ENCODE peak calls at places on chromosomes 3 and 15, in eight cellular contexts. P, J, E, X, S, V, Y and F are unnamed samples.
A peak's percentile ranks its signal among the peaks of the same experiment; 100 is the strongest.

GRCh38 chr15:76470691-76471090 is 134.1 kb downstream of the ISL2 start:
- DNase-seq in P (no peak), J (no peak), E (no peak), X (no peak), S (no peak), V (no peak), Y (no peak), F (no peak)

GRCh38 chr3:68931406-68932149 is 769 bp downstream of the TAFA4 start:
- DNase-seq in P (no peak), J (no peak), E (no peak), X (no peak), S (no peak), V (no peak), Y (peak; percentile 48), F (no peak)

GRCh38 chr3:139538733-139539132 is 809 bp downstream of the RBP1 start:
- DNase-seq in P (peak; percentile 30), J (no peak), E (no peak), X (peak; percentile 74), S (peak; percentile 69), V (no peak), Y (peak; percentile 39), F (peak; percentile 81)

GRCh38 chr3:105836533-105836932 is 32.3 kb downstream of the CBLB start:
- DNase-seq in P (peak; percentile 12), J (no peak), E (no peak), X (no peak), S (no peak), V (no peak), Y (no peak), F (no peak)

GRCh38 chr3:124172297-124172696 is 180.4 kb upstream of the ROPN1 start:
- DNase-seq in P (no peak), J (no peak), E (no peak), X (no peak), S (no peak), V (no peak), Y (no peak), F (no peak)

GRCh38 chr3:53606793-53607192 is 112.4 kb downstream of the CACNA1D start:
- DNase-seq in P (no peak), J (no peak), E (no peak), X (no peak), S (no peak), V (no peak), Y (no peak), F (no peak)

GRCh38 chr3:194571491-194571941 is 61.7 kb downstream of the TMEM44 start:
- DNase-seq in P (peak; percentile 48), J (no peak), E (no peak), X (no peak), S (no peak), V (no peak), Y (no peak), F (no peak)

GRCh38 chr15:35838422-35839150 is 292.6 kb upstream of the DPH6 start:
- DNase-seq in P (no peak), J (no peak), E (no peak), X (no peak), S (no peak), V (no peak), Y (peak; percentile 11), F (no peak)

GRCh38 chr15:69848551-69849231 is 249.0 kb downstream of the TLE3 start:
- DNase-seq in P (no peak), J (no peak), E (no peak), X (no peak), S (no peak), V (no peak), Y (no peak), F (no peak)

GRCh38 chr3:49792371-49793150 is 6.2 kb upstream of the IP6K1 start:
- DNase-seq in P (no peak), J (no peak), E (no peak), X (peak; percentile 25), S (no peak), V (no peak), Y (no peak), F (peak; percentile 41)

GRCh38 chr3:49793486-49794085 is 6.1 kb downstream of the CDHR4 start:
- DNase-seq in P (no peak), J (no peak), E (no peak), X (no peak), S (no peak), V (no peak), Y (no peak), F (peak; percentile 40)

GRCh38 chr3:49791571-49791970 is 5.2 kb upstream of the IP6K1 start:
- DNase-seq in P (no peak), J (no peak), E (no peak), X (peak; percentile 6), S (no peak), V (no peak), Y (no peak), F (peak; percentile 33)

GRCh38 chr3:49794431-49794830 is 5.2 kb downstream of the CDHR4 start:
- DNase-seq in P (no peak), J (no peak), E (no peak), X (no peak), S (no peak), V (no peak), Y (no peak), F (no peak)

DNA sequence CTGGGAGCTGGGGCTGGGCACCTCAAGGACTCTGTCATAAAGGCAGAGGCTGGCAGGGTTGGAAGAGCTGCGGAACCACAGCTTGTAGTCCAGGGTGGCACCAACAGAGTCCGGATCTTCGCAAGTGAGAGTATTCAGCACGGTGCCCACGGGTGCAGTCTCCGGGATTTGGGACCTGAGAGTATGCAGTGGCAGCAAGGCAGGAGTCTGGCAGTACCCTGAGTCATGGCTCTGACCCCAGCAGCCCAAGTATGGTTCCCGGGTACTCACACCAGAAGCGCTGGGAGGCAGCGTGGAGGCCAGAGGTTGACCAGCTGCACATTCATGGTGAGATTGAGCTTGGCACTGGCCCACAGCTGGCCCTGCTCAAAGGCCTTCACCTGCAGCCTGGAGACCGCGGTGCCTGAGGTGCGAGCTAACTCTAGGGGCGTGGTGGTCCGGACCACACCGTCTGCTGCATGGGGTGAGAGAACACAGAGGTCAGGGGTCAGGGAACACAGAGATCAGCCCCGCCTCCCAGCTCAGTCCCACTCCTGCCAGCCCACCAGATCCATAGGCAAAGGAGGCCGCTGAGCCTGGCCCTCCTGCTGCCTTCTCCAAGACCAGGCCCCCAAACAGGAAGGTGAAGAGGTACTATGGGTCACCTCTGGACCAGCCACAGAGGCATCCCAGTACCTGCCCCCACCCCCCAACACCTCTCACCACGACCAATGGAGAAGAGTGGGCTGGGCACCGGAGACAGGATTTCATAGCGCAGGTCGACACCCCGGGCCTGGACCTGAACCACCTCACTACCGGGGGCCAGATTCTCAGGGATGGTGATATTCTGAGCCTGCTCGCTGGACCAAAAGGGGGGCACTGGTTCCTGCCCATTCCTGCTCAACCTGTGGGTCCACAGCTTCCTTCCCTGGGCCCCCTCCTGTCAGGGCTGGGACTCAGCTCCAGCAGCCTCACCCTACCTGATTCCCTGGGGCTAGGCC is 4.5 kb downstream of the CDHR4 start:
- DNase-seq in P (no peak), J (no peak), E (no peak), X (no peak), S (no peak), V (no peak), Y (no peak), F (no peak)
- H3K4me3 ChIP-seq in P (no peak overlapping the region), J (no peak overlapping the region), E (no peak overlapping the region), X (no peak overlapping the region), S (no peak overlapping the region), V (no peak overlapping the region), Y (no peak overlapping the region), F (no peak overlapping the region)

DNA sequence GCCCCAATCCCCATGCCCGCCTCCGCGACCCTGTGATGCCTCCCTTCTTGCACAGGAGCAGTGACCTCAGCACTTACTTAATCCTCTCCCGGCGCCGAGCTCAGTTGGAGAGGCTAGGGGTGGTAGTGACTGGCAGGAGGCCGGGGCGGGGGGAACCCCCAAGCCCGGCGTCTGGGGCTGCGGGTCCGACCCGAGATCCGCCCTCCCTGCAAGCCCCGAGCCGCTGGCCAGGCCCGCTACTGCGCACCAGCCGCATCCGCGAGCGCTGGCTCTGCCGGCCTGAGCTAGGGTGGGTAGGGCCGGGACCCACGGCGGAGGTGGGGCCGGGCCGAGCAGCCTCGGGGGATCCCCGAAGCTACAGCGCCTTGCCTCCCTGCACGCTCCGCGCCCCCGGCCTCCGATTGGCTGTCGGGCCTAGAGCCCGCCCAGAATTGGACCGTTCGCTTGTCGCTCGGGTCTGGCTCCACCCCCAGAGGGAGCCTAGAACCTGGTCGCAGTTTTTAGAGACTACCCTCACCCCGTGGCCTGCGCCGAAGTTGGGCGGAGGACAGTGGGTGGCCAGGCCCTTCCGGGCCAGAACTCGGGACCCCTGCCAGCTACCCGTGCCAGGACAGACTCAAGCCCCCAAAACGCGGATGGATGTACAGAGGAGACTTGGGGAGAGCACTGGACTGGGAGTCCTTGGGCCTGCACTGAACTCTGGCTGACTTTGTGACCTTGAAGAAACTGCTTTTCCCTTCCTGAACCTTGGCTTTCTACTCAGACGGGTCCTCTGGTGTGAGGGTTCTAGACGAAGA is at the start of gene C3orf18:
- DNase-seq in P (peak; percentile 95), J (peak; percentile 52), E (peak; percentile 93), X (peak; percentile 97), S (peak; percentile 96), V (peak; percentile 83), Y (peak; percentile 96), F (peak; percentile 97)
- H3K4me1 ChIP-seq in P (peaks cover 65% of the 10 kb centered on the region), J (peaks cover 32% of the 10 kb centered on the region), E (peaks cover 10% of the 10 kb centered on the region), X (no peaks in the 10 kb centered on the region), S (peaks cover 11% of the 10 kb centered on the region), V (peaks cover 3% of the 10 kb centered on the region), Y (peaks cover 13% of the 10 kb centered on the region), F (no peaks in the 10 kb centered on the region)

GRCh38 chr15:90648137-90649070 is 68.7 kb upstream of the BLM start:
- DNase-seq in P (peak; percentile 82), J (no peak), E (peak; percentile 79), X (peak; percentile 90), S (peak; percentile 67), V (peak; percentile 68), Y (peak; percentile 79), F (peak; percentile 93)

GRCh38 chr15:90646662-90647305 is 70.4 kb upstream of the BLM start:
- DNase-seq in P (no peak), J (no peak), E (no peak), X (no peak), S (no peak), V (no peak), Y (no peak), F (peak; percentile 59)

GRCh38 chr15:90650956-90651689 is 66.0 kb upstream of the BLM start:
- DNase-seq in P (no peak), J (no peak), E (no peak), X (no peak), S (no peak), V (no peak), Y (peak; percentile 17), F (no peak)

GRCh38 chr15:90647326-90647725 is 69.8 kb upstream of the BLM start:
- DNase-seq in P (no peak), J (no peak), E (no peak), X (no peak), S (no peak), V (no peak), Y (no peak), F (peak; percentile 54)

GRCh38 chr15:90650117-90650955 is 66.8 kb upstream of the BLM start:
- DNase-seq in P (no peak), J (no peak), E (no peak), X (no peak), S (no peak), V (no peak), Y (no peak), F (no peak)
- H3K4me3 ChIP-seq in P (no peak overlapping the region), J (no peak overlapping the region), E (no peak overlapping the region), X (no peak overlapping the region), S (no peak overlapping the region), V (no peak overlapping the region), Y (no peak overlapping the region), F (no peak overlapping the region)

DNA sequence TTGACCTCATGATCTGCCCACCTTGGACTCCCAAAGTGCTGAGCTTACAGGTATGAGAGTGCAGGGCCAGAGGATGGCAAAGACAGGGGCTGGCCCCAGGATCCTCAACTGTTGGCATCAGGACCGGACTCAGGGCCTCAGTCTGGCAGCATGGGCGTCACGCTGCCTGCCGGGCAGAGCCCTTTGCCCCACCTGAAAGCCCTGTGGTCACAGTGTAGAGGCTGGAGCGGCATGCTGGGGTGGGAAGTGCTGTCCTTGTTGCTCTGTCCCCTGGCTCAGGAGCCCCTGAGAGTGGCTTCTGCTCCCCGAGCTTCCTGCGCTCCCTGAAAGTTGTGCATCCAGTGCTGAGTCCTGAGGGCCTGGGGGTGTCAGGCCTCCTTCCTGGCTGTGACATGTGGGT is 147.1 kb downstream of the OR4M2 start:
- DNase-seq in P (no peak), J (no peak), E (peak; percentile 13), X (no peak), S (no peak), V (no peak), Y (no peak), F (no peak)
- H3K4me1 ChIP-seq in P (peaks cover 6% of the 10 kb centered on the region), J (no peaks in the 10 kb centered on the region), E (no peaks in the 10 kb centered on the region), X (no peaks in the 10 kb centered on the region), S (no peaks in the 10 kb centered on the region), V (no peaks in the 10 kb centered on the region), Y (no peaks in the 10 kb centered on the region), F (no peaks in the 10 kb centered on the region)